ENCODE peak calls at places on chromosome 17, in six cellular contexts. One of them, this sample, is unnamed.

GRCh38 chr17:64339516-64340475 is 50.9 kb downstream of the PECAM1 start:
- DNase-seq in HCEC 1CT: no peak
- DNase-seq in progenitor cell of endocrine pancreas: no peak
- DNase-seq in mesothelial cell of epicardium: no peak
- DNase-seq in stimulated activated CD8-positive, alpha-beta memory T cell treated with anti-CD3 and anti-CD28 coated beads, Interleukin-7, amount 100 ng/mL, for 4 hours: no peak
- DNase-seq in heart right ventricle: no peak
- DNase-seq in this sample: no peak

GRCh38 chr17:4444782-4445473 is 11.2 kb downstream of the SPNS3 start:
- DNase-seq in HCEC 1CT: no peak
- DNase-seq in progenitor cell of endocrine pancreas: no peak
- DNase-seq in mesothelial cell of epicardium: no peak
- DNase-seq in stimulated activated CD8-positive, alpha-beta memory T cell treated with anti-CD3 and anti-CD28 coated beads, Interleukin-7, amount 100 ng/mL, for 4 hours: no peak
- DNase-seq in heart right ventricle: peak
- DNase-seq in this sample: no peak

GRCh38 chr17:76247304-76247703 is 7.0 kb upstream of the RNF157 start:
- DNase-seq in HCEC 1CT: no peak
- DNase-seq in progenitor cell of endocrine pancreas: no peak
- DNase-seq in mesothelial cell of epicardium: no peak
- DNase-seq in stimulated activated CD8-positive, alpha-beta memory T cell treated with anti-CD3 and anti-CD28 coated beads, Interleukin-7, amount 100 ng/mL, for 4 hours: no peak
- DNase-seq in heart right ventricle: no peak
- DNase-seq in this sample: no peak

GRCh38 chr17:57868007-57868774 is 18.3 kb upstream of the MRPS23 start:
- DNase-seq in HCEC 1CT: peak
- DNase-seq in progenitor cell of endocrine pancreas: no peak
- DNase-seq in mesothelial cell of epicardium: no peak
- DNase-seq in stimulated activated CD8-positive, alpha-beta memory T cell treated with anti-CD3 and anti-CD28 coated beads, Interleukin-7, amount 100 ng/mL, for 4 hours: no peak
- DNase-seq in heart right ventricle: peak
- DNase-seq in this sample: no peak

GRCh38 chr17:48483471-48484131 is 47.2 kb downstream of the HOXB1 start:
- DNase-seq in HCEC 1CT: peak
- DNase-seq in progenitor cell of endocrine pancreas: no peak
- DNase-seq in mesothelial cell of epicardium: peak
- DNase-seq in stimulated activated CD8-positive, alpha-beta memory T cell treated with anti-CD3 and anti-CD28 coated beads, Interleukin-7, amount 100 ng/mL, for 4 hours: no peak
- DNase-seq in heart right ventricle: no peak
- DNase-seq in this sample: no peak

GRCh38 chr17:44398692-44399691 is 9.5 kb upstream of the ITGA2B start:
- DNase-seq in HCEC 1CT: no peak
- DNase-seq in progenitor cell of endocrine pancreas: no peak
- DNase-seq in mesothelial cell of epicardium: no peak
- DNase-seq in stimulated activated CD8-positive, alpha-beta memory T cell treated with anti-CD3 and anti-CD28 coated beads, Interleukin-7, amount 100 ng/mL, for 4 hours: no peak
- DNase-seq in heart right ventricle: no peak
- DNase-seq in this sample: peak

GRCh38 chr17:43599835-43600234 is 53.7 kb upstream of the ETV4 start:
- DNase-seq in HCEC 1CT: peak
- DNase-seq in progenitor cell of endocrine pancreas: no peak
- DNase-seq in mesothelial cell of epicardium: no peak
- DNase-seq in stimulated activated CD8-positive, alpha-beta memory T cell treated with anti-CD3 and anti-CD28 coated beads, Interleukin-7, amount 100 ng/mL, for 4 hours: no peak
- DNase-seq in heart right ventricle: no peak
- DNase-seq in this sample: no peak

GRCh38 chr17:11334493-11334892 is 93.5 kb downstream of the SHISA6 start:
- DNase-seq in HCEC 1CT: no peak
- DNase-seq in progenitor cell of endocrine pancreas: no peak
- DNase-seq in mesothelial cell of epicardium: no peak
- DNase-seq in stimulated activated CD8-positive, alpha-beta memory T cell treated with anti-CD3 and anti-CD28 coated beads, Interleukin-7, amount 100 ng/mL, for 4 hours: no peak
- DNase-seq in heart right ventricle: no peak
- DNase-seq in this sample: no peak

GRCh38 chr17:77882481-77883212 is 75.9 kb upstream of the TNRC6C start:
- DNase-seq in HCEC 1CT: no peak
- DNase-seq in progenitor cell of endocrine pancreas: no peak
- DNase-seq in mesothelial cell of epicardium: no peak
- DNase-seq in stimulated activated CD8-positive, alpha-beta memory T cell treated with anti-CD3 and anti-CD28 coated beads, Interleukin-7, amount 100 ng/mL, for 4 hours: peak
- DNase-seq in heart right ventricle: peak
- DNase-seq in this sample: no peak

GRCh38 chr17:5618511-5618910 is 34.2 kb upstream of the NLRP1 start:
- DNase-seq in HCEC 1CT: no peak
- DNase-seq in progenitor cell of endocrine pancreas: no peak
- DNase-seq in mesothelial cell of epicardium: no peak
- DNase-seq in stimulated activated CD8-positive, alpha-beta memory T cell treated with anti-CD3 and anti-CD28 coated beads, Interleukin-7, amount 100 ng/mL, for 4 hours: no peak
- DNase-seq in heart right ventricle: no peak
- DNase-seq in this sample: no peak

GRCh38 chr17:17481860-17482259 is 5.1 kb downstream of the MED9 start:
- DNase-seq in HCEC 1CT: no peak
- DNase-seq in progenitor cell of endocrine pancreas: no peak
- DNase-seq in mesothelial cell of epicardium: no peak
- DNase-seq in stimulated activated CD8-positive, alpha-beta memory T cell treated with anti-CD3 and anti-CD28 coated beads, Interleukin-7, amount 100 ng/mL, for 4 hours: no peak
- DNase-seq in heart right ventricle: no peak
- DNase-seq in this sample: no peak

GRCh38 chr17:29568331-29569244 is at the start of gene TP53I13:
- DNase-seq in HCEC 1CT: peak
- DNase-seq in progenitor cell of endocrine pancreas: peak
- DNase-seq in mesothelial cell of epicardium: peak
- DNase-seq in stimulated activated CD8-positive, alpha-beta memory T cell treated with anti-CD3 and anti-CD28 coated beads, Interleukin-7, amount 100 ng/mL, for 4 hours: peak
- DNase-seq in heart right ventricle: peak
- DNase-seq in this sample: peak

GRCh38 chr17:62860962-62861873 is 53.1 kb upstream of the MARCHF10 start:
- DNase-seq in HCEC 1CT: no peak
- DNase-seq in progenitor cell of endocrine pancreas: no peak
- DNase-seq in mesothelial cell of epicardium: no peak
- DNase-seq in stimulated activated CD8-positive, alpha-beta memory T cell treated with anti-CD3 and anti-CD28 coated beads, Interleukin-7, amount 100 ng/mL, for 4 hours: no peak
- DNase-seq in heart right ventricle: no peak
- DNase-seq in this sample: no peak

GRCh38 chr17:29566473-29567361 is at the start of gene ABHD15:
- DNase-seq in HCEC 1CT: peak
- DNase-seq in progenitor cell of endocrine pancreas: no peak
- DNase-seq in mesothelial cell of epicardium: peak
- DNase-seq in stimulated activated CD8-positive, alpha-beta memory T cell treated with anti-CD3 and anti-CD28 coated beads, Interleukin-7, amount 100 ng/mL, for 4 hours: peak
- DNase-seq in heart right ventricle: peak
- DNase-seq in this sample: peak

GRCh38 chr17:12074346-12074745 is 53.7 kb downstream of the MAP2K4 start:
- DNase-seq in HCEC 1CT: no peak
- DNase-seq in progenitor cell of endocrine pancreas: no peak
- DNase-seq in mesothelial cell of epicardium: no peak
- DNase-seq in stimulated activated CD8-positive, alpha-beta memory T cell treated with anti-CD3 and anti-CD28 coated beads, Interleukin-7, amount 100 ng/mL, for 4 hours: no peak
- DNase-seq in heart right ventricle: no peak
- DNase-seq in this sample: no peak

GRCh38 chr17:73278465-73279453 is 17.1 kb upstream of the CPSF4L start:
- DNase-seq in HCEC 1CT: no peak
- DNase-seq in progenitor cell of endocrine pancreas: no peak
- DNase-seq in mesothelial cell of epicardium: peak
- DNase-seq in stimulated activated CD8-positive, alpha-beta memory T cell treated with anti-CD3 and anti-CD28 coated beads, Interleukin-7, amount 100 ng/mL, for 4 hours: no peak
- DNase-seq in heart right ventricle: no peak
- DNase-seq in this sample: no peak

GRCh38 chr17:77214743-77215142 is 74.0 kb downstream of the SEC14L1 start:
- DNase-seq in HCEC 1CT: no peak
- DNase-seq in progenitor cell of endocrine pancreas: no peak
- DNase-seq in mesothelial cell of epicardium: no peak
- DNase-seq in stimulated activated CD8-positive, alpha-beta memory T cell treated with anti-CD3 and anti-CD28 coated beads, Interleukin-7, amount 100 ng/mL, for 4 hours: no peak
- DNase-seq in heart right ventricle: no peak
- DNase-seq in this sample: no peak

GRCh38 chr17:60720763-60721531 is 43.3 kb downstream of the BCAS3 start:
- DNase-seq in HCEC 1CT: peak
- DNase-seq in progenitor cell of endocrine pancreas: peak
- DNase-seq in mesothelial cell of epicardium: no peak
- DNase-seq in stimulated activated CD8-positive, alpha-beta memory T cell treated with anti-CD3 and anti-CD28 coated beads, Interleukin-7, amount 100 ng/mL, for 4 hours: no peak
- DNase-seq in heart right ventricle: no peak
- DNase-seq in this sample: no peak

This sample was measured in type B pancreatic cell.